ENCODE peak calls at places on chromosomes 3 and 15, in ten cellular contexts. A, Y, J, F, G, D, L, K, Z and X are unnamed samples.

GRCh38 chr15:32856753-32857152 is 138.9 kb downstream of the GREM1 start:
- DNase-seq in Z (peak), J (no peak), G (peak), Y (no peak), A (no peak), F (peak), L (no peak), K (no peak), D (no peak), X (no peak)

GRCh38 chr3:126287536-126288181 is 69.5 kb downstream of the KLF15 start:
- DNase-seq in F (peak), A (no peak), J (peak), Y (peak), G (peak), Z (peak), K (peak), D (peak), L (no peak), X (peak)

GRCh38 chr15:31606942-31607497 is 280.4 kb downstream of the KLF13 start:
- DNase-seq in J (no peak), D (no peak), G (no peak), L (no peak), F (no peak), A (no peak), Z (peak), K (no peak), Y (no peak), X (no peak)

GRCh38 chr3:10006762-10007090 is 19.5 kb upstream of the FANCD2 start:
- DNase-seq in J (no peak), A (no peak), F (no peak), L (no peak), G (no peak), D (no peak), K (no peak), Y (no peak), Z (no peak), X (no peak)

GRCh38 chr3:25018909-25019308 is 409.2 kb upstream of the RARB start:
- DNase-seq in K (no peak), Y (no peak), A (no peak), L (no peak), Z (no peak), F (no peak), D (no peak), G (no peak), J (no peak), X (no peak)

GRCh38 chr3:194176274-194176991 is 40.5 kb downstream of the HES1 start:
- DNase-seq in G (no peak), D (no peak), Z (no peak), J (peak), K (no peak), F (no peak), A (no peak), Y (no peak), L (no peak), X (no peak)

GRCh38 chr3:16030342-16030741 is 144.1 kb upstream of the GALNT15 start:
- DNase-seq in D (no peak), Y (no peak), K (no peak), J (no peak), A (no peak), G (no peak), L (no peak), F (no peak), Z (no peak), X (no peak)

GRCh38 chr3:187041362-187042061 is 97.8 kb downstream of the RPL39L start:
- DNase-seq in J (peak), L (peak), Y (no peak), K (no peak), F (peak), G (peak), D (no peak), A (no peak), Z (no peak), X (no peak)

GRCh38 chr15:59691194-59691805 is 2.2 kb upstream of the BNIP2 start:
- DNase-seq in J (peak), A (no peak), L (no peak), F (peak), Z (peak), Y (no peak), D (peak), K (no peak), G (peak), X (peak)

GRCh38 chr3:174440350-174440716 is 418.8 kb upstream of the NAALADL2 start:
- DNase-seq in K (no peak), A (no peak), F (peak), Y (no peak), G (no peak), D (no peak), J (no peak), Z (peak), L (no peak), X (peak)

GRCh38 chr15:70178335-70179084 is 80.8 kb upstream of the TLE3 start:
- DNase-seq in G (no peak), K (no peak), D (no peak), L (no peak), Y (no peak), F (no peak), A (no peak), J (no peak), Z (no peak), X (no peak)

GRCh38 chr3:29465836-29466235 is 185.0 kb downstream of the RBMS3 start:
- DNase-seq in G (peak), J (no peak), F (peak), K (no peak), A (no peak), Y (no peak), L (no peak), D (peak), Z (peak), X (peak)

GRCh38 chr3:71680588-71680987 is 44.6 kb downstream of the EIF4E3 start:
- DNase-seq in Z (peak), A (no peak), D (peak), J (peak), Y (no peak), K (no peak), L (peak), F (peak), G (peak), X (peak)

GRCh38 chr3:147419062-147419701 is 10.0 kb downstream of the ZIC1 start:
- DNase-seq in A (peak), F (no peak), L (no peak), Z (peak), G (peak), K (no peak), Y (no peak), J (no peak), D (no peak), X (peak)

GRCh38 chr15:28091313-28091712 is 7.8 kb downstream of the OCA2 start:
- DNase-seq in L (no peak), K (no peak), Z (no peak), A (no peak), F (no peak), G (no peak), J (no peak), Y (no peak), D (no peak), X (no peak)

GRCh38 chr15:34640661-34641060 is 57.2 kb upstream of the GOLGA8B start:
- DNase-seq in J (no peak), G (no peak), Y (no peak), L (no peak), D (no peak), F (no peak), Z (no peak), A (no peak), K (no peak), X (no peak)

GRCh38 chr15:69784808-69785550 is 312.7 kb downstream of the TLE3 start:
- DNase-seq in J (no peak), G (peak), Z (peak), Y (no peak), L (no peak), A (no peak), D (no peak), K (no peak), F (peak), X (peak)

GRCh38 chr3:115989927-115990326 is 366.6 kb downstream of the GAP43 start:
- DNase-seq in G (peak), Y (no peak), L (no peak), D (peak), Z (peak), K (no peak), J (no peak), A (no peak), F (peak), X (peak)

GRCh38 chr15:43911235-43911661 is 84.4 kb downstream of the WDR76 start:
- DNase-seq in Z (peak), Y (no peak), L (no peak), K (no peak), A (no peak), F (peak), J (peak), D (peak), G (peak), X (peak)

DNA sequence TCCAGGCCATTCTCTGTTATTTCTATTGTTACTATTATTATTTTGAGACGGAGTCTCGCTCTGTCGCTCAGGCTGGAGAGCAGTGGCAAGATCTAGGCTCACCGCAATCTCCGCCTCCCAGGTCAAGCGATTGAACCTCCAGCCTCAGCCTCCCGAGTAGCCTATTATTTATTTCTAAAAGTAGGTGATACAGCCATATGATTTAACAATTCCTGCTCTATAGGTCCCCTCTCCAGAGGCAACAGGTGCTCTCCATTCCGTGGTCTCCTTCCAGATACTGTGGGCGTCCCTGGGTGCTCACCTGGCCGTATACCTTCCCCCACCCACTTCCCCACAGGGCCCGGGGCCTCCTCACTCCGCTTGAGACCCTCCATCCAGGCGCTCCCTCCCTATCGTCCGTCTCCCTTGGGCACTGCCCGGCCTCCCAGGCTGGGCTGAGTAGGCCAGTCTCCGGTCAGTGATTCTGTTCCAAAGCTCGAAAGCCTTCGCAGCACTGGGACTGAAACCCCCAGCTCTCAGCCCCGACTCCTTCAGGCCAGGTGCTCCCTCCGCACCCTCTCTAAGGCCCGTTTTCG is 708 bp upstream of the PTPN23 start:
- DNase-seq in A (no peak), L (no peak), K (no peak), J (no peak), F (no peak), Z (no peak), D (no peak), Y (no peak), G (no peak), X (no peak)
- TF ChIP-seq CTCF in A (no peak), L (no peak), K (no peak), J (no peak), F (peak), Z (no peak), D (peak), Y (no peak), G (peak), X (no peak)

DNA sequence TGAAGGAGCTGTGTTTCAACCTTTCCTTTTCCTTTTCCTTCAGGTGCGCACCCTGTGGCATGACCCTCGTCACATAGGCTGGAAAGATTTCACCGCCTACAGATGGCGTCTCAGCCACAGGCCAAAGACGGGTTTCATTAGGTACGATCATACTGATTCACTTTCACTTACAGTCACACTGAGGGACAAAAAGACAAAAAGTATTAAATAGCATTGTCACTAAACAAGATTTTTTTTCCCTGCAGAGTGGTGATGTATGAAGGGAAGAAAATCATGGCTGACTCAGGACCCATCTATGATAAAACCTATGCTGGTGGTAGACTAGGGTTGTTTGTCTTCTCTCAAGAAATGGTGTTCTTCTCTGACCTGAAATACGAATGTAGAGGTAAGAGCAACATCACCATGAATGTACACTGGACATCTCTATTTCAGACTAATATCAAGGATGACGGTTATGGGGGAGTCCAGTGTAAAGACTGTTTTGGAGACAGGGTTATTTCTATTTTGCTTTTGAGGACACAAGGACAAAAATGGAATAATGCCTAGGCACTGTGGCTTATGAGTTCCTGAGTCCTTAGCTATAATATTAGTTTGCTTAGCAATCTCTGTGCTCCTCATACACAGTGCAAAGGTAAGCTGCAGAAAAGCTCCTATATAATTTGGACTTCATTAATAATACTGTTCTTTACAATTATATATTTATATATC is 13.3 kb downstream of the THBS1 start:
- DNase-seq in F (peak), K (no peak), Z (peak), A (no peak), G (no peak), Y (no peak), L (no peak), J (peak), D (peak), X (peak)
- TF ChIP-seq CTCF in F (no peak), K (no peak), Z (no peak), A (no peak), G (no peak), Y (no peak), L (no peak), J (no peak), D (peak), X (no peak)

GRCh38 chr15:37679627-37680026 is 254.8 kb upstream of the TMCO5A start:
- DNase-seq in Y (no peak), K (no peak), F (no peak), D (no peak), G (no peak), J (no peak), L (no peak), Z (no peak), A (no peak), X (no peak)

GRCh38 chr15:37678124-37678523 is 256.3 kb upstream of the TMCO5A start:
- DNase-seq in J (no peak), K (no peak), G (no peak), A (no peak), Z (no peak), L (no peak), Y (no peak), F (no peak), D (no peak), X (no peak)

GRCh38 chr15:37682304-37682703 is 252.1 kb upstream of the TMCO5A start:
- DNase-seq in G (peak), A (no peak), J (peak), L (no peak), Y (no peak), F (peak), K (no peak), Z (peak), D (peak), X (peak)
- TF ChIP-seq CTCF in G (peak), A (peak), J (no peak), L (no peak), Y (no peak), F (peak), K (no peak), Z (peak), D (peak), X (peak)

GRCh38 chr3:123655400-123655799 is 70.5 kb upstream of the HACD2 start:
- DNase-seq in A (no peak), F (peak), Y (no peak), L (no peak), D (no peak), K (no peak), Z (peak), J (no peak), G (no peak), X (peak)

GRCh38 chr3:123656241-123656640 is 71.4 kb upstream of the HACD2 start:
- DNase-seq in A (no peak), Y (no peak), Z (no peak), L (no peak), J (no peak), K (no peak), D (no peak), G (no peak), F (no peak), X (no peak)

GRCh38 chr3:123657578-123657977 is 72.7 kb upstream of the HACD2 start:
- DNase-seq in G (no peak), Y (no peak), Z (peak), A (no peak), F (peak), D (no peak), K (no peak), J (peak), L (no peak), X (peak)

GRCh38 chr3:123657111-123657510 is 72.3 kb upstream of the HACD2 start:
- DNase-seq in Y (no peak), F (no peak), K (no peak), J (no peak), L (no peak), Z (no peak), G (no peak), A (no peak), D (no peak), X (no peak)

GRCh38 chr3:123656691-123657090 is 71.8 kb upstream of the HACD2 start:
- DNase-seq in F (no peak), L (no peak), Z (no peak), D (no peak), K (no peak), J (no peak), Y (no peak), G (no peak), A (no peak), X (no peak)
- TF ChIP-seq CTCF in F (peak), L (no peak), Z (no peak), D (peak), K (no peak), J (no peak), Y (no peak), G (peak), A (peak), X (peak)